ENCODE peak calls at places on chromosomes 7 and 10, in six cellular contexts. R is foreskin keratinocyte, M is stomach, F is body of pancreas, W is progenitor cell of endocrine pancreas, G is thyroid gland. J is an unnamed sample.

GRCh38 chr7:3427957-3428356 is 126.9 kb downstream of the SDK1 start:
- DNase-seq in W (no peak), G (no peak), F (no peak), M (no peak), R (no peak), J (no peak)

GRCh38 chr7:2537981-2538851 is 17.1 kb downstream of the BRAT1 start:
- DNase-seq in W (no peak), M (no peak), F (no peak), R (no peak), G (no peak), J (no peak)

GRCh38 chr7:151940048-151940845 is 16.0 kb upstream of the GALNTL5 start:
- DNase-seq in F (no peak), R (peak; percentile 58), G (no peak), W (no peak), M (no peak), J (no peak)

GRCh38 chr7:118517275-118517674 is 292.8 kb downstream of the ANKRD7 start:
- DNase-seq in R (no peak), W (no peak), G (no peak), F (no peak), M (no peak), J (no peak)

GRCh38 chr10:55215699-55216098 is 414.7 kb upstream of the PCDH15 start:
- DNase-seq in W (no peak), G (no peak), R (no peak), M (no peak), F (no peak), J (no peak)

GRCh38 chr10:72087969-72088878 is at the start of gene SPOCK2:
- DNase-seq in M (no peak), F (no peak), G (peak; percentile 20), W (no peak), R (no peak), J (no peak)

GRCh38 chr10:46530249-46531186 is 25.9 kb downstream of the GPRIN2 start:
- DNase-seq in M (peak; percentile 24), R (no peak), W (no peak), F (peak; percentile 8), G (no peak), J (no peak)

GRCh38 chr7:128094111-128094570 is 62.9 kb upstream of the LRRC4 start:
- DNase-seq in W (no peak), F (no peak), G (no peak), M (no peak), R (no peak), J (no peak)

GRCh38 chr7:72019436-72019835 is 392.7 kb downstream of the CALN1 start:
- DNase-seq in F (no peak), W (no peak), M (no peak), G (no peak), R (no peak), J (no peak)

GRCh38 chr7:51288896-51289607 is 27.6 kb downstream of the COBL start:
- DNase-seq in F (no peak), M (no peak), W (no peak), G (no peak), R (no peak), J (no peak)
- TF ChIP-seq CTCF in F (no peak), M (no peak), W (no peak), G (no peak), R (no peak), J (no peak)

GRCh38 chr7:1192171-1192676 is 32.2 kb upstream of the ZFAND2A start:
- DNase-seq in W (no peak), M (no peak), F (no peak), G (no peak), R (no peak), J (no peak)
- TF ChIP-seq CTCF in W (no peak), M (no peak), F (no peak), G (no peak), R (no peak), J (no peak)

GRCh38 chr10:110918269-110918632 is 729 bp downstream of the BBIP1 start:
- DNase-seq in G (peak; percentile 99), F (peak; percentile 95), W (no peak), M (peak; percentile 97), R (no peak), J (no peak)

GRCh38 chr10:110918633-110919348 is at the start of gene BBIP1:
- DNase-seq in W (peak; percentile 94), G (no peak), M (no peak), F (no peak), R (peak; percentile 99), J (peak; percentile 100)

GRCh38 chr10:110919349-110919931 is at the start of gene SHOC2:
- DNase-seq in R (no peak), G (peak; percentile 100), F (peak; percentile 99), W (peak; percentile 61), M (peak; percentile 99), J (peak; percentile 70)

GRCh38 chr10:110916554-110917346 is 2.2 kb downstream of the BBIP1 start:
- DNase-seq in G (peak; percentile 30), W (no peak), R (no peak), F (no peak), M (no peak), J (no peak)

DNA sequence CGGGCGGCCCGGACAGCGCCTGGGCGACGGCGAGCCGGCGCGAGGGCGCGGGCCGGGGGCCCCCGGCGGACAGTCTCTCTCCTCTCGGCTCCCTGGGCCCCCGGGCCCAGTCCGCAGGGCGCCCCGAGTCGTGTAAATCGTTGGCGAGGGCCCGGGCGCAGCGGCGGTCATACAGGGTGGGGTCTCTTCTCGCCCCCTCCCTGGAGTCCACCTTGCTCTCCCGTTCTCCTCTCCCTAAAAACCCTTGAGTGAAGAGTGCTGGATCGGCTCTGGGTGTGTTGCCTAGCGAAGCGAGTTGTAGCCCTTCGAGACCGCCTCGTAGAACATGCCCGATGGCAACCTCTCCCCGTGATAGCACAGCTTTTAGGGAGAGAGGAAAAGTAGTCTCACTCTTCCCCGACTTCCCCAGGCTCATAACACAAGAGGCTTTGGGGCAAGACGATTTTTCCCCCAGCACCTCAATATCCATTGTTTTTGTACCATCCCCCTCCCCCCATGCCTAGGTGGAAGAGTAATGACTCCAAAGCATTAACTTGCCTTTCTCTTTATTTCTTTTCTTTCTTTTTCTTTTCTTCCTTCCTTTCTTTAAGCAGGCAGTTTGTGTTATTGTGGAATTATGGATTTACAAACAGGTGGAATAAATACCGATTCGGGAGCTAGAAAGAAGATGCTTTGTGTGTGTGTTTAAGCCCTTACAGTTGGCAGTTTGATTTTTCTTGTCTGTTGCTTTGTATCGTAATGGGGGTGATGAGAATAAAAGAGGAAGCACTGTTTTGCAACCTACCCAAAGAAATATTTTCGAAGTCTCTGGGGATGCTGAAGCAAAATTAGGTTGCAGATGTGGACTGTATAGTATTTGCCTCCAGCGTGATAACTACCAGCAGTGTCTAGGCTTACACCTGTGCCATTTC is 822 bp downstream of the SHOC2 start:
- DNase-seq in R (no peak), F (peak; percentile 48), W (peak; percentile 18), M (no peak), G (peak; percentile 51), J (peak; percentile 61)
- TF ChIP-seq CTCF in R (no peak), F (no peak), W (no peak), M (no peak), G (no peak), J (no peak)

GRCh38 chr7:41118490-41118889 is 584.4 kb downstream of the INHBA start:
- DNase-seq in M (no peak), G (no peak), R (no peak), F (no peak), W (no peak), J (no peak)
- TF ChIP-seq CTCF in M (no peak), G (no peak), R (peak; percentile 41), F (no peak), W (no peak), J (no peak)

GRCh38 chr7:45982912-45983719 is 62.0 kb upstream of the IGFBP3 start:
- DNase-seq in M (no peak), G (no peak), W (no peak), R (no peak), F (no peak), J (no peak)

GRCh38 chr7:45986355-45987298 is 65.6 kb upstream of the IGFBP3 start:
- DNase-seq in W (no peak), R (no peak), M (no peak), F (no peak), G (no peak), J (no peak)

GRCh38 chr7:45983720-45984032 is 62.6 kb upstream of the IGFBP3 start:
- DNase-seq in G (no peak), F (no peak), W (no peak), M (no peak), R (no peak), J (no peak)

GRCh38 chr7:45985902-45986301 is 64.8 kb upstream of the IGFBP3 start:
- DNase-seq in F (no peak), W (no peak), G (no peak), M (no peak), R (no peak), J (no peak)

GRCh38 chr7:45984386-45985295 is 63.6 kb upstream of the IGFBP3 start:
- DNase-seq in G (peak; percentile 41), R (no peak), W (no peak), F (no peak), M (no peak), J (peak; percentile 52)
- TF ChIP-seq CTCF in G (peak; percentile 50), R (peak; percentile 41), W (no peak), F (no peak), M (no peak), J (peak; percentile 41)

GRCh38 chr10:91816986-91817385 is 18.8 kb downstream of the TNKS2 start:
- DNase-seq in W (no peak), F (no peak), R (no peak), M (no peak), G (no peak), J (no peak)

GRCh38 chr10:91813251-91813650 is 15.0 kb downstream of the TNKS2 start:
- DNase-seq in R (no peak), G (no peak), W (no peak), F (no peak), M (no peak), J (no peak)
- TF ChIP-seq CTCF in R (no peak), G (no peak), W (no peak), F (no peak), M (no peak), J (no peak)

GRCh38 chr10:3785251-3785848 is 341 bp upstream of the KLF6 start:
- DNase-seq in W (peak; percentile 100), F (peak; percentile 99), R (no peak), G (peak; percentile 98), M (peak; percentile 99), J (peak; percentile 98)
- TF ChIP-seq CTCF in W (no peak), F (no peak), R (no peak), G (no peak), M (no peak), J (no peak)

GRCh38 chr10:102713814-102714620 is at the start of gene ARL3:
- DNase-seq in R (peak; percentile 95), M (peak; percentile 98), W (peak; percentile 93), F (peak; percentile 97), G (peak; percentile 99), J (peak; percentile 99)
- TF ChIP-seq CTCF in R (peak; percentile 50), M (peak; percentile 35), W (peak; percentile 67), F (peak; percentile 65), G (no peak), J (peak; percentile 59)